ENCODE peak calls at places on chromosomes 11 and 22, in five cellular contexts. One of them, this sample, is unnamed.

GRCh38 chr22:44221710-44222475 is 41.2 kb downstream of the PARVG start:
- DNase-seq in nephron progenitor cell: no peak
- DNase-seq in fibroblast of mammary gland: no peak
- DNase-seq in dorsolateral prefrontal cortex: no peak
- DNase-seq in mammary epithelial cell: no peak
- DNase-seq in this sample: peak

GRCh38 chr22:43090130-43090789 is 1.1 kb upstream of the TTLL1 start:
- DNase-seq in fibroblast of mammary gland: peak
- DNase-seq in nephron progenitor cell: no peak
- DNase-seq in dorsolateral prefrontal cortex: peak
- DNase-seq in mammary epithelial cell: peak
- DNase-seq in this sample: peak

GRCh38 chr11:122731500-122731913 is 76.0 kb downstream of the UBASH3B start:
- DNase-seq in nephron progenitor cell: no peak
- DNase-seq in fibroblast of mammary gland: peak
- DNase-seq in dorsolateral prefrontal cortex: no peak
- DNase-seq in mammary epithelial cell: no peak
- DNase-seq in this sample: no peak

GRCh38 chr11:74449369-74449931 is 17.9 kb downstream of the KCNE3 start:
- DNase-seq in dorsolateral prefrontal cortex: no peak
- DNase-seq in fibroblast of mammary gland: peak
- DNase-seq in nephron progenitor cell: peak
- DNase-seq in mammary epithelial cell: peak
- DNase-seq in this sample: peak

GRCh38 chr11:43830928-43831440 is 49.6 kb upstream of the ALKBH3 start:
- DNase-seq in fibroblast of mammary gland: peak
- DNase-seq in mammary epithelial cell: peak
- DNase-seq in dorsolateral prefrontal cortex: peak
- DNase-seq in nephron progenitor cell: no peak
- DNase-seq in this sample: no peak

GRCh38 chr11:114195981-114196731 is 100.0 kb upstream of the NNMT start:
- DNase-seq in fibroblast of mammary gland: peak
- DNase-seq in dorsolateral prefrontal cortex: no peak
- DNase-seq in mammary epithelial cell: peak
- DNase-seq in nephron progenitor cell: no peak
- DNase-seq in this sample: peak

GRCh38 chr11:287821-288327 is 1.1 kb upstream of the PGGHG start:
- DNase-seq in mammary epithelial cell: no peak
- DNase-seq in fibroblast of mammary gland: no peak
- DNase-seq in dorsolateral prefrontal cortex: no peak
- DNase-seq in nephron progenitor cell: peak
- DNase-seq in this sample: no peak

GRCh38 chr22:40818192-40818746 is 877 bp downstream of the SLC25A17 start:
- DNase-seq in nephron progenitor cell: no peak
- DNase-seq in mammary epithelial cell: no peak
- DNase-seq in fibroblast of mammary gland: no peak
- DNase-seq in dorsolateral prefrontal cortex: no peak
- DNase-seq in this sample: peak

GRCh38 chr22:46149493-46149997 is 781 bp upstream of the PPARA start:
- DNase-seq in dorsolateral prefrontal cortex: peak
- DNase-seq in nephron progenitor cell: peak
- DNase-seq in mammary epithelial cell: no peak
- DNase-seq in fibroblast of mammary gland: no peak
- DNase-seq in this sample: peak

GRCh38 chr11:26283852-26284421 is 48.0 kb upstream of the ANO3 start:
- DNase-seq in dorsolateral prefrontal cortex: no peak
- DNase-seq in nephron progenitor cell: no peak
- DNase-seq in fibroblast of mammary gland: peak
- DNase-seq in mammary epithelial cell: no peak
- DNase-seq in this sample: no peak

GRCh38 chr11:116637766-116638165 is 135.0 kb downstream of the BUD13 start:
- DNase-seq in fibroblast of mammary gland: no peak
- DNase-seq in mammary epithelial cell: no peak
- DNase-seq in nephron progenitor cell: no peak
- DNase-seq in dorsolateral prefrontal cortex: no peak
- DNase-seq in this sample: no peak

GRCh38 chr11:128415539-128415938 is 171.8 kb downstream of the ETS1 start:
- DNase-seq in fibroblast of mammary gland: no peak
- DNase-seq in nephron progenitor cell: no peak
- DNase-seq in mammary epithelial cell: peak
- DNase-seq in dorsolateral prefrontal cortex: no peak
- DNase-seq in this sample: no peak

GRCh38 chr11:33387996-33388395 is 130.8 kb downstream of the HIPK3 start:
- DNase-seq in nephron progenitor cell: no peak
- DNase-seq in mammary epithelial cell: no peak
- DNase-seq in dorsolateral prefrontal cortex: no peak
- DNase-seq in fibroblast of mammary gland: no peak
- DNase-seq in this sample: no peak

GRCh38 chr11:1153951-1154487 is 3.7 kb upstream of the MUC5AC start:
- DNase-seq in nephron progenitor cell: no peak
- DNase-seq in dorsolateral prefrontal cortex: peak
- DNase-seq in mammary epithelial cell: peak
- DNase-seq in fibroblast of mammary gland: peak
- DNase-seq in this sample: no peak

DNA sequence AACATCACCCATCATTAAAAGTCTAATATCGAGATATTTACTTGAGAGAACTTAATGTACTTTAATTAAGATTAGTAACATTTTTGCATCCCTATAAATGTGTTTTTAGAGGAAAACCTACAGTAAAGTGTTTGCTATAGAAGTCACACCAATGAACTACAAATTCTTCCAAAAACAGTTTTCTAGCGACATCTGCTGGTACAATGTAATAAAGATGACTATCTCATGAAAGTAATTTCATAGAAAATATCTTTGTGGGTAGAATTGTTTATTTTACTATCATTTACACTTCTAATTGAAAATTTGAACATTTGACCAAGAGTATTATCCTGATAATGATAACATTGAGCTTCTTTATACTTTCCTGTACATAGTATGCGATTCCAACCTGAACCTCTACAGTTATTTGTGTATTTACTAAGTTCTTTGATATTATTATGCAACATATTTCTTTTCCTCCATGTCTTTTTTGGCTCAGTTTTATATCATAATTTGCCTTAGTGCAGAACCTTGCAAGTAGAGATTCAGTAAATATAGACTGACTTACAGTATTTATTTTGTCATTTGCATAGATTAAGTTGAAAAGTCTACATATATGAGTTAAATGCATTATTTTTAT is 252.7 kb downstream of the TMEM135 start:
- DNase-seq in mammary epithelial cell: peak
- DNase-seq in dorsolateral prefrontal cortex: no peak
- DNase-seq in fibroblast of mammary gland: peak
- DNase-seq in nephron progenitor cell: peak
- DNase-seq in this sample: peak
- TF ChIP-seq CTCF in mammary epithelial cell: peak
- TF ChIP-seq CTCF in dorsolateral prefrontal cortex: peak
- TF ChIP-seq CTCF in fibroblast of mammary gland: peak
- TF ChIP-seq CTCF in nephron progenitor cell: peak
- TF ChIP-seq CTCF in this sample: peak

GRCh38 chr11:77171254-77171653 is 43.2 kb downstream of the MYO7A start:
- DNase-seq in nephron progenitor cell: no peak
- DNase-seq in fibroblast of mammary gland: no peak
- DNase-seq in mammary epithelial cell: no peak
- DNase-seq in dorsolateral prefrontal cortex: no peak
- DNase-seq in this sample: no peak
- TF ChIP-seq CTCF in nephron progenitor cell: no peak
- TF ChIP-seq CTCF in fibroblast of mammary gland: no peak
- TF ChIP-seq CTCF in mammary epithelial cell: no peak
- TF ChIP-seq CTCF in dorsolateral prefrontal cortex: no peak
- TF ChIP-seq CTCF in this sample: no peak

GRCh38 chr11:65931773-65932557 is 12.7 kb downstream of the DRAP1 start:
- DNase-seq in nephron progenitor cell: no peak
- DNase-seq in fibroblast of mammary gland: no peak
- DNase-seq in dorsolateral prefrontal cortex: no peak
- DNase-seq in mammary epithelial cell: no peak
- DNase-seq in this sample: no peak
- TF ChIP-seq CTCF in nephron progenitor cell: no peak
- TF ChIP-seq CTCF in fibroblast of mammary gland: no peak
- TF ChIP-seq CTCF in dorsolateral prefrontal cortex: no peak
- TF ChIP-seq CTCF in mammary epithelial cell: no peak
- TF ChIP-seq CTCF in this sample: no peak

GRCh38 chr22:25900390-25900789 is 158.4 kb downstream of the MYO18B start:
- DNase-seq in nephron progenitor cell: no peak
- DNase-seq in mammary epithelial cell: no peak
- DNase-seq in dorsolateral prefrontal cortex: no peak
- DNase-seq in fibroblast of mammary gland: no peak
- DNase-seq in this sample: no peak

GRCh38 chr22:25899566-25899965 is 157.6 kb downstream of the MYO18B start:
- DNase-seq in mammary epithelial cell: no peak
- DNase-seq in fibroblast of mammary gland: no peak
- DNase-seq in nephron progenitor cell: no peak
- DNase-seq in dorsolateral prefrontal cortex: no peak
- DNase-seq in this sample: no peak

GRCh38 chr22:25902402-25902801 is 160.4 kb downstream of the MYO18B start:
- DNase-seq in mammary epithelial cell: no peak
- DNase-seq in dorsolateral prefrontal cortex: no peak
- DNase-seq in nephron progenitor cell: no peak
- DNase-seq in fibroblast of mammary gland: no peak
- DNase-seq in this sample: no peak

GRCh38 chr22:25900880-25901279 is 158.9 kb downstream of the MYO18B start:
- DNase-seq in fibroblast of mammary gland: no peak
- DNase-seq in nephron progenitor cell: no peak
- DNase-seq in dorsolateral prefrontal cortex: peak
- DNase-seq in mammary epithelial cell: no peak
- DNase-seq in this sample: no peak

DNA sequence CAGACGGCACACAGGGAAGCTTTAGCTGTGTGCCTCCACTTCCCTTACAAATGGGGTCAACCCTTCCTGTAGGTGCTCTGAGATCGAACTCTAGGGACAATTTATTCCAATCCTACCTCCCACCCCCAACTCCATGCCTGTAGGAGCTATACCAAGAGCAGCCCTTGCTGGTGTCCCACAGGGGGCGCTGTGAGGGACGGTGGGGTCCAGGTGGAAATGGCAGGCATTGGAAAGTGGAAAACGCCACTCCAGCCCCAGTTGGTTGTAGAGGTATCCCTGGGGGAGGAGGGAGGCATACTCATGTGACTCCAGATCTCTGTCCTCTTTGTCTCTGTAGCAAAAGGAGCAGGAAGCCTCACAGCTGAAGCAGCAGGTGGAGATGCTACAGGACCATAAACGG is 161.3 kb downstream of the MYO18B start:
- DNase-seq in fibroblast of mammary gland: no peak
- DNase-seq in mammary epithelial cell: no peak
- DNase-seq in dorsolateral prefrontal cortex: no peak
- DNase-seq in nephron progenitor cell: peak
- DNase-seq in this sample: no peak
- TF ChIP-seq CTCF in fibroblast of mammary gland: no peak
- TF ChIP-seq CTCF in mammary epithelial cell: no peak
- TF ChIP-seq CTCF in dorsolateral prefrontal cortex: no peak
- TF ChIP-seq CTCF in nephron progenitor cell: peak
- TF ChIP-seq CTCF in this sample: peak

GRCh38 chr11:65013130-65013691 is 749 bp upstream of the ARL2 start:
- DNase-seq in fibroblast of mammary gland: peak
- DNase-seq in mammary epithelial cell: no peak
- DNase-seq in nephron progenitor cell: peak
- DNase-seq in dorsolateral prefrontal cortex: peak
- DNase-seq in this sample: peak

GRCh38 chr11:65017927-65018326 is 4.0 kb downstream of the ARL2 start:
- DNase-seq in nephron progenitor cell: no peak
- DNase-seq in mammary epithelial cell: no peak
- DNase-seq in fibroblast of mammary gland: no peak
- DNase-seq in dorsolateral prefrontal cortex: no peak
- DNase-seq in this sample: no peak

GRCh38 chr11:65016705-65017104 is 2.7 kb downstream of the ARL2 start:
- DNase-seq in fibroblast of mammary gland: no peak
- DNase-seq in dorsolateral prefrontal cortex: no peak
- DNase-seq in nephron progenitor cell: no peak
- DNase-seq in mammary epithelial cell: no peak
- DNase-seq in this sample: no peak

GRCh38 chr11:65013692-65014145 is 241 bp upstream of the ARL2 start:
- DNase-seq in dorsolateral prefrontal cortex: peak
- DNase-seq in fibroblast of mammary gland: peak
- DNase-seq in mammary epithelial cell: peak
- DNase-seq in nephron progenitor cell: peak
- DNase-seq in this sample: peak

DNA sequence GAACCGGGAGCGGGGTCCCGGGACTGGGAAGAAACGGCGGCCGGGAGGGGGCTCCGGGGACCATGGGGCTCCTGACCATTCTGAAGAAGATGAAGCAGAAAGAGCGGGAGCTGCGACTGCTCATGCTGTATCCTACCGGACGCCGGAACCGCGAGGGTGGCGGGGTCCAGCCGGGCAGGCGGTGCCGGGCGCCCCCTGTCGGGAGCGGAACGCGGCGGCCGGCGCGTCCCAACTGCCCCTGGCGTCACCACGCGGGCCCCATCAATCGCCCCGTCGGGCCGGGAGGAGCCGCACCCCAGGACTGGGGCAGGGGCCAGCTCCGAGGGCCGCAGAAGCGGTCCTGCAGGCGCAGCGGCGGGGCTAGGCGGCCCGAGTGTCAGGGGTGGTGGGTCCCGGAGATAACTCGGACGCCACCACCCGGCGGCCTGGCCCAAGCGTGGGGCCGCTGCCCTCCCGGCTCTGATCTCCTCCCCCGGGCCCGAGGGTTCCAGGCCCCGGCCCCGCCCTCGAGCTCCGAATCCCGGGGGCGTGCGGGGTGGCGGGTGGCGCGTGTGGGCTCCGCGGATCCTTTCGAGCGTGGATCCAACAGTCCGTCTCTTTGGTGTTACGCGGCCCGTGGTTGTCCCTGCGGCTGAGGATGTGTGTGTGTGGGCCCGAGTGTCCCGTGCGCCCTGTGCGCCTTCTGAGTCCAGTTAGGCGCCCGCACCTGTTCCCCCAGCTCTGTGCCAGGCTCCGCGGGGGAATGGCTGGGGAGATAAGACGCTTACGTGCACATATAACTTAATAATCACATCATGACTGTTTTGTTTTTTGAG is at the start of gene ARL2:
- DNase-seq in dorsolateral prefrontal cortex: no peak
- DNase-seq in fibroblast of mammary gland: peak
- DNase-seq in nephron progenitor cell: no peak
- DNase-seq in mammary epithelial cell: peak
- DNase-seq in this sample: peak
- TF ChIP-seq CTCF in dorsolateral prefrontal cortex: peak
- TF ChIP-seq CTCF in fibroblast of mammary gland: peak
- TF ChIP-seq CTCF in nephron progenitor cell: peak
- TF ChIP-seq CTCF in mammary epithelial cell: peak
- TF ChIP-seq CTCF in this sample: peak

GRCh38 chr11:69646493-69647201 is 5.7 kb downstream of the CCND1 start:
- DNase-seq in fibroblast of mammary gland: no peak
- DNase-seq in dorsolateral prefrontal cortex: no peak
- DNase-seq in mammary epithelial cell: no peak
- DNase-seq in nephron progenitor cell: no peak
- DNase-seq in this sample: no peak
- TF ChIP-seq CTCF in fibroblast of mammary gland: no peak
- TF ChIP-seq CTCF in dorsolateral prefrontal cortex: no peak
- TF ChIP-seq CTCF in mammary epithelial cell: no peak
- TF ChIP-seq CTCF in nephron progenitor cell: no peak
- TF ChIP-seq CTCF in this sample: no peak

DNA sequence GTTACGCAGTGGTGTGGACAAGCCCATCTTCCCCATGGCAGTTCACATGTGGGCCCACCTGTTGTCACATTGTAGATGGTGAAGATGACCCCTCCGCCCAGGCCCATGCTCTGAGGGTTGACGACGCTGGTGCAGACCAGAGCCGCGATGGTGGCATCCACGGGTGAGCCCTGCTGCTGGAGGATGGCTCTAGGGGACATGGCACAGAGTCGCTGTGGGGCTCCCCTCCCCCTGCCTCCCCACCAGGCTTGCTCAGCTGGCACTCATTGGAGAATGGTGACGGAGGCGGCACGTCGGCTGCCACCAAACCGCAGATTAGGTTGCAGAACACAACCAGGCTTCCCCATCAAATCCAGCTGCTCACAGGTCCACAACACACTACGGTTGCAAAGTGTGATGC is 11.1 kb downstream of the GGT5 start:
- DNase-seq in dorsolateral prefrontal cortex: no peak
- DNase-seq in fibroblast of mammary gland: no peak
- DNase-seq in mammary epithelial cell: no peak
- DNase-seq in nephron progenitor cell: no peak
- DNase-seq in this sample: no peak
- TF ChIP-seq CTCF in dorsolateral prefrontal cortex: no peak
- TF ChIP-seq CTCF in fibroblast of mammary gland: no peak
- TF ChIP-seq CTCF in mammary epithelial cell: no peak
- TF ChIP-seq CTCF in nephron progenitor cell: no peak
- TF ChIP-seq CTCF in this sample: no peak